ENCODE peak calls at places on chromosomes 5 and 9, in eight cellular contexts. K is RPMI8226; A is stimulated activated CD8-positive, alpha-beta memory T cell treated with anti-CD3 and anti-CD28 coated beads, Interleukin-4, amount 100 ng/mL, for 1 hour; Q is left lobe of liver; H is stimulated activated CD4-positive, alpha-beta T cell treated with anti-CD3 and anti-CD28 coated beads, Interleukin-1b, Interleukin-23, amount 100 ng/mL, for 4 hours; B is T-helper 17 cell; G is NCI-H510A treated with DMSO at 0.1 percent for 48 hours; F is GM12865. I is an unnamed sample.

GRCh38 chr9:82116538-82116937 is 128.0 kb downstream of the SPATA31D1 start:
- DNase-seq in K (no peak), A (no peak), Q (no peak), H (no peak), B (no peak), G (no peak), F (no peak), I (no peak)

GRCh38 chr9:93119953-93120845 is 13.9 kb downstream of the NINJ1 start:
- DNase-seq in K (peak), A (no peak), Q (peak), H (no peak), B (no peak), G (no peak), F (peak), I (no peak)

GRCh38 chr9:5008206-5008605 is 23.1 kb downstream of the JAK2 start:
- DNase-seq in K (no peak), A (no peak), Q (no peak), H (no peak), B (no peak), G (no peak), F (no peak), I (no peak)

GRCh38 chr9:121902483-121903135 is 190.5 kb downstream of the TTLL11 start:
- DNase-seq in K (no peak), A (no peak), Q (no peak), H (no peak), B (no peak), G (no peak), F (peak), I (no peak)

GRCh38 chr5:34043099-34043876 is at the start of gene C1QTNF3:
- DNase-seq in K (no peak), A (no peak), Q (no peak), H (no peak), B (no peak), G (no peak), F (no peak), I (no peak)

GRCh38 chr9:126375386-126375785 is 48.8 kb downstream of the MVB12B start:
- DNase-seq in K (no peak), A (no peak), Q (peak), H (no peak), B (no peak), G (peak), F (no peak), I (no peak)

GRCh38 chr5:45604092-45604491 is 92.1 kb downstream of the HCN1 start:
- DNase-seq in K (no peak), A (no peak), Q (no peak), H (no peak), B (no peak), G (no peak), F (no peak), I (no peak)

GRCh38 chr5:33300209-33300742 is 140.5 kb upstream of the TARS1 start:
- DNase-seq in K (no peak), A (no peak), Q (no peak), H (no peak), B (no peak), G (no peak), F (peak), I (no peak)